ENCODE peak calls at places on chromosomes 12 and 14, in four cellular contexts. X is 8988T, F is T-cell, G is fibroblast of lung. B is an unnamed sample.

GRCh38 chr12:2337031-2338010 is 284.5 kb downstream of the CACNA1C start:
- DNase-seq in X (no peak), F (no peak), G (peak), B (no peak)

GRCh38 chr12:49825360-49825970 is 2.7 kb downstream of the NCKAP5L start:
- DNase-seq in X (no peak), F (no peak), G (peak), B (no peak)

GRCh38 chr12:2283480-2283879 is 230.7 kb downstream of the CACNA1C start:
- DNase-seq in X (no peak), F (no peak), G (no peak), B (no peak)

GRCh38 chr14:37116933-37117844 is 55.2 kb downstream of the SLC25A21 start:
- DNase-seq in X (no peak), F (no peak), G (peak), B (no peak)

GRCh38 chr12:5571115-5571514 is 139.2 kb downstream of the NTF3 start:
- DNase-seq in X (no peak), F (no peak), G (no peak), B (peak)

GRCh38 chr14:54929556-54929955 is 26.9 kb upstream of the GCH1 start:
- DNase-seq in X (no peak), F (no peak), G (no peak), B (no peak)

GRCh38 chr14:51939727-51940126 is 49.6 kb upstream of the RTRAF start:
- DNase-seq in X (no peak), F (no peak), G (peak), B (no peak)

GRCh38 chr14:66758031-66758613 is 250.2 kb downstream of the GPHN start:
- DNase-seq in X (no peak), F (no peak), G (no peak), B (no peak)